ENCODE peak calls at places on chromosomes 13 and 19, in eight cellular contexts. F is DND-41, V is left ventricle myocardium inferior, R is aorta, S is NT2/D1, D is pancreas, K is colonic mucosa, A is esophagus muscularis mucosa. B is an unnamed sample. For H3K36me3 and H3K4me1, the result is how much of the 10 kb centered on the place peaks cover.

GRCh38 chr19:12133069-12133468 is 7.1 kb downstream of the ZNF20 start:
- DNase-seq in F (no peak), V (no peak), R (no peak), S (no peak), D (no peak), K (no peak), A (no peak), B (peak)

GRCh38 chr13:102679449-102680132 is 15.3 kb downstream of the METTL21C start:
- DNase-seq in F (no peak), V (no peak), R (no peak), S (no peak), D (no peak), K (no peak), A (no peak), B (no peak)

GRCh38 chr13:51313619-51314018 is 25.9 kb upstream of the SERPINE3 start:
- DNase-seq in F (no peak), V (no peak), R (no peak), S (no peak), D (no peak), K (no peak), A (no peak), B (no peak)

GRCh38 chr13:38385152-38385891 is 35.7 kb downstream of the UFM1 start:
- DNase-seq in F (no peak), V (no peak), R (no peak), S (no peak), D (no peak), K (no peak), A (no peak), B (peak)

GRCh38 chr13:111284579-111284978 is 35.9 kb upstream of the TEX29 start:
- DNase-seq in F (no peak), V (no peak), R (no peak), S (no peak), D (no peak), K (no peak), A (peak), B (no peak)

GRCh38 chr13:34779171-34779570 is 162.9 kb upstream of the NBEA start:
- DNase-seq in F (no peak), V (no peak), R (no peak), S (no peak), D (no peak), K (no peak), A (no peak), B (peak)

GRCh38 chr19:12064266-12065099 is at the start of gene ZNF844:
- DNase-seq in F (peak), V (peak), R (peak), S (peak), D (peak), K (peak), A (peak), B (peak)

GRCh38 chr13:100389617-100390016 is 199.0 kb downstream of the GGACT start:
- DNase-seq in F (peak), V (no peak), R (no peak), S (no peak), D (no peak), K (no peak), A (no peak), B (no peak)

GRCh38 chr19:55698256-55698655 is 23.2 kb downstream of the EPN1 start:
- DNase-seq in F (no peak), V (no peak), R (peak), S (no peak), D (no peak), K (no peak), A (no peak), B (no peak)

GRCh38 chr13:20843177-20843576 is 59.4 kb downstream of the XPO4 start:
- DNase-seq in F (no peak), V (no peak), R (no peak), S (no peak), D (no peak), K (no peak), A (no peak), B (no peak)

GRCh38 chr13:37270206-37271001 is 164.9 kb upstream of the CSNK1A1L start:
- DNase-seq in F (no peak), V (no peak), R (no peak), S (no peak), D (no peak), K (no peak), A (no peak), B (peak)

GRCh38 chr13:112876305-112877000 is 92.6 kb upstream of the MCF2L start:
- DNase-seq in F (no peak), V (peak), R (peak), S (no peak), D (no peak), K (no peak), A (no peak), B (no peak)

GRCh38 chr19:41426952-41427646 is at the start of gene B3GNT8:
- DNase-seq in F (peak), V (peak), R (peak), S (peak), D (peak), K (peak), A (peak), B (peak)

GRCh38 chr19:610071-610800 is 20.6 kb downstream of the HCN2 start:
- DNase-seq in F (peak), V (no peak), R (no peak), S (no peak), D (no peak), K (no peak), A (no peak), B (peak)

GRCh38 chr19:55447421-55448174 is 4.5 kb upstream of the SHISA7 start:
- DNase-seq in F (peak), V (no peak), R (no peak), S (no peak), D (no peak), K (no peak), A (no peak), B (peak)

GRCh38 chr13:111474136-111475002 is 153.9 kb downstream of the TEX29 start:
- DNase-seq in F (no peak), V (no peak), R (no peak), S (peak), D (no peak), K (no peak), A (no peak), B (peak)

GRCh38 chr19:55344444-55344843 is 4.8 kb downstream of the KMT5C start:
- DNase-seq in F (no peak), V (no peak), R (no peak), S (no peak), D (no peak), K (no peak), A (no peak), B (peak)

GRCh38 chr13:79867248-79867647 is 386.3 kb downstream of the NDFIP2 start:
- DNase-seq in F (no peak), V (no peak), R (no peak), S (no peak), D (no peak), K (no peak), A (no peak), B (no peak)

DNA sequence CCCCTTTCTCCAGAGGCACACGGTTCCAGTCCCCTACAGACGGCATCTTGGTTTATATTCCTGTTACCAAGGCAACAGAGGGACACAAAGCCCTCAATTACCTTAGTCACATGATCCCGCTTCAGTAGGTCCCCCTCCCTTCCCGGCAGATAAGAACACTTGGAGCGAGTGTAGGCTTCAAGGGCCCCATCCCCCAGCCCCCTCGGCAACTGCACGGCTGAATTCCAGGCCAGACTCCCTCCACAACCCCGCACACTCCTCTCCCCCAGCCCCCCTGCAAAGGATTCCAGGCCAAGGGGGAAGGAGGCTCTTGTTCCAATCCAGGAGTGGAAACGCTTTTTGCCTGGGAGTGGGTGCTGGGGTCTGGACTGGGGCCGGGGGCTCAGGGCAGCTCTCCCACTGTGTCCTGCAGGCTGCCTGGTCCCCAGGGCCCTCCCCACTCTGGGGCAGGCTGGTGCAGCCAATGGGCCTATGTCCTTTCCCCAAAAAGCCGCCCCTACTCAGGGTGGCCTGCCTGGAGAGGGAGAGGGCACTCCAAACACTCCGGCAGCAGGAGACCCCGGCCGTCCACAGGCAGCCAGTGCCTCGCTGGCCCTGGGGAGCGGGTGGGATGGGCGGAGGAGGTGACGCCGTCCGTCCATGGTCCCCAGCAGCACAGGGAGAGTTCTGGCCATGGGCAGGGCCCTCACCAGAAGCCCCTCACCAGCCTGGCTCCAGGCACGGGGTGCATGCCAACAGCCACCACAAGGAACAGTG is 62.6 kb downstream of the MLLT1 start:
- DNase-seq in F (no peak), V (no peak), R (no peak), S (peak), D (no peak), K (no peak), A (no peak), B (no peak)
- H3K36me3 ChIP-seq in F (half or more), V (under half), R (under half), S (half or more), D (under half), K (under half), A (half or more), B (under half)

GRCh38 chr13:91085127-91085526 is 262.4 kb upstream of the MIR17HG start:
- DNase-seq in F (no peak), V (no peak), R (no peak), S (no peak), D (no peak), K (no peak), A (no peak), B (no peak)
- H3K4me3 ChIP-seq in F (no peak), V (no peak), R (no peak), S (no peak), D (no peak), K (no peak), A (no peak), B (no peak)

GRCh38 chr19:18291590-18292459 is 10.4 kb upstream of the JUND start:
- DNase-seq in F (peak), V (peak), R (peak), S (no peak), D (peak), K (peak), A (no peak), B (peak)

GRCh38 chr19:18292810-18293641 is 11.6 kb upstream of the JUND start:
- DNase-seq in F (peak), V (peak), R (peak), S (peak), D (peak), K (peak), A (no peak), B (peak)

GRCh38 chr19:18291019-18291524 is 9.7 kb upstream of the JUND start:
- DNase-seq in F (peak), V (peak), R (no peak), S (no peak), D (no peak), K (no peak), A (no peak), B (no peak)

GRCh38 chr19:18293642-18294466 is 12.4 kb upstream of the JUND start:
- DNase-seq in F (no peak), V (peak), R (no peak), S (no peak), D (no peak), K (no peak), A (no peak), B (peak)

GRCh38 chr19:18292460-18292809 is 11.0 kb upstream of the JUND start:
- DNase-seq in F (no peak), V (no peak), R (no peak), S (no peak), D (no peak), K (peak), A (no peak), B (no peak)
- H3K4me1 ChIP-seq in F (under half), V (under half), R (under half), S (under half), D (under half), K (under half), A (under half), B (under half)

GRCh38 chr19:17764348-17764747 is 13.1 kb downstream of the FCHO1 start:
- DNase-seq in F (no peak), V (no peak), R (no peak), S (no peak), D (no peak), K (no peak), A (no peak), B (no peak)

GRCh38 chr19:17766543-17767131 is 15.4 kb downstream of the FCHO1 start:
- DNase-seq in F (no peak), V (peak), R (peak), S (peak), D (peak), K (peak), A (no peak), B (peak)

GRCh38 chr19:17761148-17761547 is 9.9 kb downstream of the FCHO1 start:
- DNase-seq in F (no peak), V (no peak), R (no peak), S (no peak), D (no peak), K (no peak), A (no peak), B (no peak)

GRCh38 chr19:17765069-17765618 is 13.9 kb downstream of the FCHO1 start:
- DNase-seq in F (no peak), V (peak), R (peak), S (no peak), D (no peak), K (peak), A (no peak), B (no peak)

GRCh38 chr19:17762505-17763229 is 11.4 kb downstream of the FCHO1 start:
- DNase-seq in F (peak), V (no peak), R (no peak), S (no peak), D (no peak), K (peak), A (no peak), B (peak)
- H3K36me3 ChIP-seq in F (half or more), V (under half), R (under half), S (under half), D (under half), K (under half), A (under half), B (under half)